ENCODE peak calls at places on chromosomes 11 and 22, in five cellular contexts. J, K, I, Q and G are unnamed samples.

GRCh38 chr11:76206327-76207081 is at the start of gene WNT11:
- DNase-seq in I (peak), K (peak), Q (peak), J (no peak), G (no peak)

GRCh38 chr11:1861435-1862411 is 8.8 kb downstream of the LSP1 start:
- DNase-seq in I (no peak), J (no peak), Q (no peak), K (no peak), G (no peak)

GRCh38 chr11:76803023-76803422 is 19.9 kb downstream of the TSKU start:
- DNase-seq in K (no peak), J (no peak), Q (peak), I (peak), G (no peak)

GRCh38 chr11:76699461-76700091 is 29.0 kb upstream of the LRRC32 start:
- DNase-seq in K (no peak), J (no peak), I (no peak), Q (no peak), G (no peak)

GRCh38 chr22:24994070-24994763 is 41.7 kb downstream of the KIAA1671 start:
- DNase-seq in I (peak), K (no peak), Q (no peak), J (no peak), G (no peak)

GRCh38 chr11:898160-898517 is 12.5 kb downstream of the CHID1 start:
- DNase-seq in J (no peak), I (peak), Q (no peak), K (no peak), G (no peak)

GRCh38 chr11:66459138-66459778 is 7.4 kb upstream of the PELI3 start:
- DNase-seq in Q (no peak), J (no peak), I (no peak), K (no peak), G (no peak)

GRCh38 chr11:78168539-78169477 is 19.6 kb downstream of the KCTD21 start:
- DNase-seq in I (no peak), K (peak), J (peak), Q (peak), G (peak)

GRCh38 chr11:514606-515005 is 7.6 kb upstream of the RNH1 start:
- DNase-seq in Q (no peak), J (no peak), K (no peak), I (no peak), G (no peak)

GRCh38 chr11:25938952-25939351 is 393.0 kb upstream of the ANO3 start:
- DNase-seq in I (no peak), Q (no peak), K (no peak), J (no peak), G (no peak)

GRCh38 chr11:6612816-6613136 is 760 bp upstream of the TAF10 start:
- DNase-seq in K (peak), I (no peak), Q (no peak), J (no peak), G (no peak)

GRCh38 chr22:48051796-48052620 is 1289.6 kb downstream of the TBC1D22A start:
- DNase-seq in J (no peak), K (no peak), I (no peak), Q (no peak), G (no peak)

GRCh38 chr22:36369004-36369921 is 18.5 kb downstream of the MYH9 start:
- DNase-seq in K (no peak), I (no peak), J (no peak), Q (no peak), G (no peak)

GRCh38 chr11:5620606-5621521 is 3.9 kb upstream of the TRIM34 start:
- DNase-seq in I (peak), K (no peak), Q (no peak), J (peak), G (peak)

GRCh38 chr11:83174008-83174407 is 17.1 kb downstream of the PCF11 start:
- DNase-seq in J (no peak), I (no peak), Q (no peak), K (no peak), G (no peak)

GRCh38 chr22:21961886-21962654 is 9.4 kb upstream of the PPM1F start:
- DNase-seq in J (no peak), K (no peak), Q (no peak), I (peak), G (no peak)

GRCh38 chr11:111399187-111400031 is 20.3 kb upstream of the POU2AF1 start:
- DNase-seq in Q (no peak), J (no peak), I (no peak), K (no peak), G (no peak)

GRCh38 chr11:27294654-27295053 is 68.4 kb downstream of the CCDC34 start:
- DNase-seq in Q (no peak), J (no peak), K (no peak), I (no peak), G (no peak)

GRCh38 chr11:68610452-68611116 is 73.8 kb upstream of the GAL start:
- DNase-seq in Q (no peak), J (no peak), K (no peak), I (peak), G (no peak)

GRCh38 chr11:17389957-17390649 is 1.6 kb upstream of the KCNJ11 start:
- DNase-seq in Q (no peak), J (no peak), K (no peak), I (no peak), G (no peak)

GRCh38 chr11:296206-296975 is 2.9 kb downstream of the IFITM5 start:
- DNase-seq in Q (peak), K (no peak), I (no peak), J (no peak), G (no peak)

GRCh38 chr11:86041975-86042378 is 26.9 kb downstream of the PICALM start:
- DNase-seq in I (peak), J (peak), K (peak), Q (no peak), G (peak)

GRCh38 chr11:128399186-128399585 is 188.2 kb downstream of the ETS1 start:
- DNase-seq in Q (no peak), K (no peak), J (no peak), I (no peak), G (peak)

GRCh38 chr11:102318469-102318868 is 1.2 kb downstream of the BIRC3 start:
- DNase-seq in Q (no peak), I (peak), J (no peak), K (no peak), G (no peak)

GRCh38 chr11:8584096-8584495 is 9.9 kb downstream of the STK33 start:
- DNase-seq in Q (no peak), J (no peak), K (no peak), I (no peak), G (no peak)

GRCh38 chr22:48245119-48245485 is 1482.7 kb downstream of the TBC1D22A start:
- DNase-seq in K (no peak), I (no peak), Q (no peak), J (no peak), G (no peak)

GRCh38 chr11:124879229-124879998 is 14.2 kb downstream of the ROBO3 start:
- DNase-seq in Q (no peak), I (no peak), J (no peak), K (no peak), G (no peak)

GRCh38 chr11:47003180-47003877 is 66.8 kb downstream of the CSTPP1 start:
- DNase-seq in Q (peak), I (no peak), J (no peak), K (peak), G (no peak)

GRCh38 chr11:91703042-91703441 is 521.6 kb upstream of the FAT3 start:
- DNase-seq in Q (no peak), J (no peak), I (no peak), K (no peak), G (no peak)

DNA sequence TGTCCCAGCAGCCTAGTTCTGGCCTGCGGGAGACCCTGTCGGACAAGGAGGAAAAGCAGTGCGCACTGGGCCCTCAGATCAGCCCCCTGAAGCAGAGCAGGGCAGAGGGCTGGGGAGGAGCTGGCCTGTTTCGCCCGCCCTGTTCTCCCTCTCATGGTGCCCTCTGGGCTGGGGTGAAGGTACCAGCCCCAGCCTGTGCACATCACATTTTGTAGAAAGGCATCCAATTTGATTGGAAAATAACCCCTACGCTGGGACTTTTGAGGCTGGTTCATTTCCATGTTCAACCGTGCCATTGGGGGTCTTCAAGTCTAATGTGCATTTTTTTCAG is 836 bp upstream of the NAP1L4 start:
- DNase-seq in I (no peak), Q (no peak), K (no peak), J (no peak), G (no peak)
- H3K4me3 ChIP-seq in I (peak), Q (peak), K (peak), J (peak), G (peak)

DNA sequence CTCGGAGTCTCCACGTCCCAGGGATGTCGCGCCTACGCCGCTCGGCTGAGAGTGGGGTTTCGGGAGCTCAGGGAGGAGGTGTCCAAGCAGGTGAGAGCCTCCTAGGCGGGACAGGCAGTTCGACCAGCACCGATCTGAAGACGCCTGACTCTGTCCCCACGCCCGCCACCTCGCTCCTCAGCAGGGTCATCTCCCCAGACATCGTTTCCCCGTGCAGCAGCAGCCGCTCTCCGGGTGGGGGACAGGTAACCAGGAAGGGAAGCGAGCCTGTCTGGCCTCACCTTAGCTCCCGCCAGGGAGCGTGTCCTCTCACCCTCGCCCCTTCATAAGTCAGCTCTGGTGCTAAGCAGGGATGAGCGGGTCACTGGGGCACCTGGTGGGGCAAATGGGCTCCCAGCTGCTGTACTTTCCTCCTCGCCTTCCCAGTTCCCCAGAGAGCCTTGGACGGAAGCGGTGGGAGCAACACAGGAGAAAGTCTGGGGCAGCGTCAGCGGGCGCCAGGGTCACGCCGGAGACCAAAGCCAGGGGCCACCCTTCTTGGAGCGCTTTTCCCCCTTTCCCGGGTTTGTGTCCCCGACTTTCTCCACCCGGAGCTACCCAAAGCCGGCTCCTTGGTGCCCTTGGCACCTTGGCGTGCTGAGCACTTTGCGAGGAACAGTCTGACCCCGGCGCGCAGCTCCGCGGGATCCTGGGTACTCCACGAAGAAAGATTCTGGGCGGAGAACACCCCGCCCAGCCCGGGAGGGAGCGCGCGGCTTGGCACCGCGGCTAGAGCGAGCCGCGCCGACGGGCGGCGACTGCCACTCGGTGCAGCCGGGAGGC is 1.6 kb downstream of the SPON1 start:
- DNase-seq in Q (no peak), J (no peak), I (no peak), K (peak), G (no peak)
- TF ChIP-seq CTCF in Q (no peak), J (no peak), I (no peak), K (no peak), G (no peak)

GRCh38 chr11:65381721-65382035 is 768 bp downstream of the SLC25A45 start:
- DNase-seq in Q (peak), J (peak), K (peak), I (no peak), G (no peak)

GRCh38 chr11:65382804-65383368 is 440 bp upstream of the SLC25A45 start:
- DNase-seq in K (no peak), J (no peak), Q (peak), I (no peak), G (no peak)

GRCh38 chr11:65380460-65381126 is 1.9 kb downstream of the SLC25A45 start:
- DNase-seq in J (no peak), I (no peak), Q (no peak), K (no peak), G (no peak)

GRCh38 chr11:65383778-65384177 is 1.3 kb upstream of the SLC25A45 start:
- DNase-seq in K (no peak), Q (no peak), I (no peak), J (no peak), G (no peak)

GRCh38 chr11:65382036-65382803 is at the start of gene SLC25A45:
- DNase-seq in I (peak), Q (peak), J (peak), K (peak), G (peak)
- H3K4me3 ChIP-seq in I (peak), Q (peak), J (peak), K (peak), G (peak)

DNA sequence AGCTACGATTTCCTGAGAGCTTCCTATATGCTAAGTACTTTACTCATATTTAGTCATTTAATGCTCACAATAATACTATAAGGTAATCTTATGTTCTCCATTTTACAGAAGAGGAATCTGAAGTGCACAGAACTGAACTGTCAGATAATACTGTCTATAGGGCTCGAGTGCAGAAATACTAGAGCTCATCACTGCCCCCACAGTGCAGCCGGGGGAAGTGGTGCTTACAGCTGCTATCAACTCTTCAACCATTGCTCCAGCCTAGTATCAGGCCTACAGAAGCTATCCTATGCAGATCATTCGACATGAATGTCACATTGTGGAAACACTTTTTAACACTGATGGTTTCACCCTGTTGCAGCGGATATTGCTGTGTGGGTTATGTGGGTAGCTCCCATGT is 929.9 kb downstream of the NTM start:
- DNase-seq in I (no peak), K (no peak), J (no peak), Q (no peak), G (no peak)
- TF ChIP-seq CTCF in I (no peak), K (no peak), J (peak), Q (no peak), G (peak)

GRCh38 chr11:117831661-117832415 is 7.3 kb upstream of the FXYD2 start:
- DNase-seq in K (no peak), J (no peak), Q (no peak), I (no peak), G (no peak)
- H3K4me3 ChIP-seq in K (no peak), J (no peak), Q (no peak), I (no peak), G (no peak)